ENCODE peak calls at places on chromosome 22, in six cellular contexts. One of them, this sample, is unnamed.

GRCh38 chr22:31977141-31977781 is 32.9 kb downstream of the YWHAH start:
- DNase-seq in stimulated activated CD4-positive, alpha-beta T cell treated with anti-CD3 and anti-CD28 coated beads, Interleukin-1b, Interleukin-23, amount 100 ng/mL, for 1 hour: peak
- DNase-seq in iPS-NIHi11: peak
- DNase-seq in stromal cell of bone marrow: no peak
- DNase-seq in T-cell: peak
- DNase-seq in cardiac muscle cell: peak
- DNase-seq in this sample: peak

GRCh38 chr22:38214248-38215056 is 12.7 kb downstream of the MAFF start:
- DNase-seq in stimulated activated CD4-positive, alpha-beta T cell treated with anti-CD3 and anti-CD28 coated beads, Interleukin-1b, Interleukin-23, amount 100 ng/mL, for 1 hour: peak
- DNase-seq in iPS-NIHi11: peak
- DNase-seq in stromal cell of bone marrow: no peak
- DNase-seq in T-cell: peak
- DNase-seq in cardiac muscle cell: peak
- DNase-seq in this sample: peak

GRCh38 chr22:37137131-37137530 is 12.6 kb downstream of the IL2RB start:
- DNase-seq in stimulated activated CD4-positive, alpha-beta T cell treated with anti-CD3 and anti-CD28 coated beads, Interleukin-1b, Interleukin-23, amount 100 ng/mL, for 1 hour: no peak
- DNase-seq in iPS-NIHi11: no peak
- DNase-seq in stromal cell of bone marrow: no peak
- DNase-seq in T-cell: no peak
- DNase-seq in cardiac muscle cell: no peak
- DNase-seq in this sample: no peak

GRCh38 chr22:44801476-44801875 is 49.1 kb downstream of the ARHGAP8 start:
- DNase-seq in stimulated activated CD4-positive, alpha-beta T cell treated with anti-CD3 and anti-CD28 coated beads, Interleukin-1b, Interleukin-23, amount 100 ng/mL, for 1 hour: no peak
- DNase-seq in iPS-NIHi11: no peak
- DNase-seq in stromal cell of bone marrow: no peak
- DNase-seq in T-cell: no peak
- DNase-seq in cardiac muscle cell: no peak
- DNase-seq in this sample: no peak

GRCh38 chr22:30665786-30666185 is 1.9 kb downstream of the DUSP18 start:
- DNase-seq in stimulated activated CD4-positive, alpha-beta T cell treated with anti-CD3 and anti-CD28 coated beads, Interleukin-1b, Interleukin-23, amount 100 ng/mL, for 1 hour: no peak
- DNase-seq in iPS-NIHi11: no peak
- DNase-seq in stromal cell of bone marrow: no peak
- DNase-seq in T-cell: no peak
- DNase-seq in cardiac muscle cell: no peak
- DNase-seq in this sample: no peak

GRCh38 chr22:37163096-37163489 is 13.4 kb upstream of the IL2RB start:
- DNase-seq in stimulated activated CD4-positive, alpha-beta T cell treated with anti-CD3 and anti-CD28 coated beads, Interleukin-1b, Interleukin-23, amount 100 ng/mL, for 1 hour: no peak
- DNase-seq in iPS-NIHi11: no peak
- DNase-seq in stromal cell of bone marrow: no peak
- DNase-seq in T-cell: no peak
- DNase-seq in cardiac muscle cell: no peak
- DNase-seq in this sample: no peak

GRCh38 chr22:22408731-22409696 is 99.5 kb downstream of the ZNF280B start:
- DNase-seq in stimulated activated CD4-positive, alpha-beta T cell treated with anti-CD3 and anti-CD28 coated beads, Interleukin-1b, Interleukin-23, amount 100 ng/mL, for 1 hour: no peak
- DNase-seq in iPS-NIHi11: peak
- DNase-seq in stromal cell of bone marrow: no peak
- DNase-seq in T-cell: no peak
- DNase-seq in cardiac muscle cell: no peak
- DNase-seq in this sample: no peak

GRCh38 chr22:23774922-23775436 is 2.3 kb downstream of the MMP11 start:
- DNase-seq in stimulated activated CD4-positive, alpha-beta T cell treated with anti-CD3 and anti-CD28 coated beads, Interleukin-1b, Interleukin-23, amount 100 ng/mL, for 1 hour: no peak
- DNase-seq in iPS-NIHi11: no peak
- DNase-seq in stromal cell of bone marrow: no peak
- DNase-seq in T-cell: no peak
- DNase-seq in cardiac muscle cell: no peak
- DNase-seq in this sample: no peak

GRCh38 chr22:47095395-47096122 is 333.1 kb downstream of the TBC1D22A start:
- DNase-seq in stimulated activated CD4-positive, alpha-beta T cell treated with anti-CD3 and anti-CD28 coated beads, Interleukin-1b, Interleukin-23, amount 100 ng/mL, for 1 hour: no peak
- DNase-seq in iPS-NIHi11: no peak
- DNase-seq in stromal cell of bone marrow: no peak
- DNase-seq in T-cell: no peak
- DNase-seq in cardiac muscle cell: no peak
- DNase-seq in this sample: peak

GRCh38 chr22:39574779-39575551 is 4.4 kb downstream of the CACNA1I start:
- DNase-seq in stimulated activated CD4-positive, alpha-beta T cell treated with anti-CD3 and anti-CD28 coated beads, Interleukin-1b, Interleukin-23, amount 100 ng/mL, for 1 hour: no peak
- DNase-seq in iPS-NIHi11: no peak
- DNase-seq in stromal cell of bone marrow: peak
- DNase-seq in T-cell: no peak
- DNase-seq in cardiac muscle cell: no peak
- DNase-seq in this sample: no peak

GRCh38 chr22:31346255-31346732 is at the start of gene PATZ1:
- DNase-seq in stimulated activated CD4-positive, alpha-beta T cell treated with anti-CD3 and anti-CD28 coated beads, Interleukin-1b, Interleukin-23, amount 100 ng/mL, for 1 hour: peak
- DNase-seq in iPS-NIHi11: peak
- DNase-seq in stromal cell of bone marrow: peak
- DNase-seq in T-cell: peak
- DNase-seq in cardiac muscle cell: peak
- DNase-seq in this sample: no peak

GRCh38 chr22:22721681-22722309 is 77.4 kb downstream of the GGTLC2 start:
- DNase-seq in stimulated activated CD4-positive, alpha-beta T cell treated with anti-CD3 and anti-CD28 coated beads, Interleukin-1b, Interleukin-23, amount 100 ng/mL, for 1 hour: peak
- DNase-seq in iPS-NIHi11: no peak
- DNase-seq in stromal cell of bone marrow: peak
- DNase-seq in T-cell: no peak
- DNase-seq in cardiac muscle cell: no peak
- DNase-seq in this sample: no peak

GRCh38 chr22:49296561-49296960 is 531.1 kb downstream of the BRD1 start:
- DNase-seq in stimulated activated CD4-positive, alpha-beta T cell treated with anti-CD3 and anti-CD28 coated beads, Interleukin-1b, Interleukin-23, amount 100 ng/mL, for 1 hour: no peak
- DNase-seq in iPS-NIHi11: no peak
- DNase-seq in stromal cell of bone marrow: no peak
- DNase-seq in T-cell: no peak
- DNase-seq in cardiac muscle cell: no peak
- DNase-seq in this sample: no peak

GRCh38 chr22:44807232-44807631 is 54.9 kb downstream of the ARHGAP8 start:
- DNase-seq in stimulated activated CD4-positive, alpha-beta T cell treated with anti-CD3 and anti-CD28 coated beads, Interleukin-1b, Interleukin-23, amount 100 ng/mL, for 1 hour: no peak
- DNase-seq in iPS-NIHi11: peak
- DNase-seq in stromal cell of bone marrow: no peak
- DNase-seq in T-cell: no peak
- DNase-seq in cardiac muscle cell: no peak
- DNase-seq in this sample: no peak

GRCh38 chr22:41976961-41977566 is 7.8 kb downstream of the SEPTIN3 start:
- DNase-seq in stimulated activated CD4-positive, alpha-beta T cell treated with anti-CD3 and anti-CD28 coated beads, Interleukin-1b, Interleukin-23, amount 100 ng/mL, for 1 hour: no peak
- DNase-seq in iPS-NIHi11: peak
- DNase-seq in stromal cell of bone marrow: no peak
- DNase-seq in T-cell: no peak
- DNase-seq in cardiac muscle cell: no peak
- DNase-seq in this sample: no peak

GRCh38 chr22:38824587-38824986 is 19.2 kb downstream of the NPTXR start:
- DNase-seq in stimulated activated CD4-positive, alpha-beta T cell treated with anti-CD3 and anti-CD28 coated beads, Interleukin-1b, Interleukin-23, amount 100 ng/mL, for 1 hour: no peak
- DNase-seq in iPS-NIHi11: peak
- DNase-seq in stromal cell of bone marrow: peak
- DNase-seq in T-cell: no peak
- DNase-seq in cardiac muscle cell: peak
- DNase-seq in this sample: peak

GRCh38 chr22:27113211-27114030 is 456.0 kb downstream of the MIAT start:
- DNase-seq in stimulated activated CD4-positive, alpha-beta T cell treated with anti-CD3 and anti-CD28 coated beads, Interleukin-1b, Interleukin-23, amount 100 ng/mL, for 1 hour: no peak
- DNase-seq in iPS-NIHi11: no peak
- DNase-seq in stromal cell of bone marrow: peak
- DNase-seq in T-cell: no peak
- DNase-seq in cardiac muscle cell: no peak
- DNase-seq in this sample: no peak

GRCh38 chr22:47163876-47164513 is 401.5 kb downstream of the TBC1D22A start:
- DNase-seq in stimulated activated CD4-positive, alpha-beta T cell treated with anti-CD3 and anti-CD28 coated beads, Interleukin-1b, Interleukin-23, amount 100 ng/mL, for 1 hour: no peak
- DNase-seq in iPS-NIHi11: no peak
- DNase-seq in stromal cell of bone marrow: no peak
- DNase-seq in T-cell: no peak
- DNase-seq in cardiac muscle cell: no peak
- DNase-seq in this sample: peak

GRCh38 chr22:28829358-28830181 is 29.2 kb upstream of the XBP1 start:
- DNase-seq in stimulated activated CD4-positive, alpha-beta T cell treated with anti-CD3 and anti-CD28 coated beads, Interleukin-1b, Interleukin-23, amount 100 ng/mL, for 1 hour: peak
- DNase-seq in iPS-NIHi11: peak
- DNase-seq in stromal cell of bone marrow: peak
- DNase-seq in T-cell: peak
- DNase-seq in cardiac muscle cell: peak
- DNase-seq in this sample: peak

GRCh38 chr22:17638182-17638431 is 450 bp upstream of the BCL2L13 start:
- DNase-seq in stimulated activated CD4-positive, alpha-beta T cell treated with anti-CD3 and anti-CD28 coated beads, Interleukin-1b, Interleukin-23, amount 100 ng/mL, for 1 hour: no peak
- DNase-seq in iPS-NIHi11: peak
- DNase-seq in stromal cell of bone marrow: no peak
- DNase-seq in T-cell: no peak
- DNase-seq in cardiac muscle cell: no peak
- DNase-seq in this sample: no peak

GRCh38 chr22:40407021-40407761 is 36.8 kb downstream of the SGSM3 start:
- DNase-seq in stimulated activated CD4-positive, alpha-beta T cell treated with anti-CD3 and anti-CD28 coated beads, Interleukin-1b, Interleukin-23, amount 100 ng/mL, for 1 hour: no peak
- DNase-seq in iPS-NIHi11: no peak
- DNase-seq in stromal cell of bone marrow: no peak
- DNase-seq in T-cell: no peak
- DNase-seq in cardiac muscle cell: no peak
- DNase-seq in this sample: no peak

GRCh38 chr22:32389685-32390084 is 22.4 kb downstream of the RTCB start:
- DNase-seq in stimulated activated CD4-positive, alpha-beta T cell treated with anti-CD3 and anti-CD28 coated beads, Interleukin-1b, Interleukin-23, amount 100 ng/mL, for 1 hour: no peak
- DNase-seq in iPS-NIHi11: peak
- DNase-seq in stromal cell of bone marrow: no peak
- DNase-seq in T-cell: no peak
- DNase-seq in cardiac muscle cell: peak
- DNase-seq in this sample: no peak

GRCh38 chr22:49812838-49813237 is 14.8 kb downstream of the BRD1 start:
- DNase-seq in stimulated activated CD4-positive, alpha-beta T cell treated with anti-CD3 and anti-CD28 coated beads, Interleukin-1b, Interleukin-23, amount 100 ng/mL, for 1 hour: no peak
- DNase-seq in iPS-NIHi11: no peak
- DNase-seq in stromal cell of bone marrow: no peak
- DNase-seq in T-cell: no peak
- DNase-seq in cardiac muscle cell: no peak
- DNase-seq in this sample: no peak

GRCh38 chr22:34105461-34106062 is 185.3 kb upstream of the LARGE1 start:
- DNase-seq in stimulated activated CD4-positive, alpha-beta T cell treated with anti-CD3 and anti-CD28 coated beads, Interleukin-1b, Interleukin-23, amount 100 ng/mL, for 1 hour: no peak
- DNase-seq in iPS-NIHi11: peak
- DNase-seq in stromal cell of bone marrow: peak
- DNase-seq in T-cell: no peak
- DNase-seq in cardiac muscle cell: peak
- DNase-seq in this sample: peak

GRCh38 chr22:49850959-49851815 is 2.5 kb upstream of the ZBED4 start:
- DNase-seq in stimulated activated CD4-positive, alpha-beta T cell treated with anti-CD3 and anti-CD28 coated beads, Interleukin-1b, Interleukin-23, amount 100 ng/mL, for 1 hour: no peak
- DNase-seq in iPS-NIHi11: no peak
- DNase-seq in stromal cell of bone marrow: no peak
- DNase-seq in T-cell: no peak
- DNase-seq in cardiac muscle cell: no peak
- DNase-seq in this sample: no peak

GRCh38 chr22:28462041-28462440 is 217.6 kb downstream of the TTC28 start:
- DNase-seq in stimulated activated CD4-positive, alpha-beta T cell treated with anti-CD3 and anti-CD28 coated beads, Interleukin-1b, Interleukin-23, amount 100 ng/mL, for 1 hour: no peak
- DNase-seq in iPS-NIHi11: no peak
- DNase-seq in stromal cell of bone marrow: no peak
- DNase-seq in T-cell: no peak
- DNase-seq in cardiac muscle cell: no peak
- DNase-seq in this sample: no peak

GRCh38 chr22:47626428-47627390 is 864.3 kb downstream of the TBC1D22A start:
- DNase-seq in stimulated activated CD4-positive, alpha-beta T cell treated with anti-CD3 and anti-CD28 coated beads, Interleukin-1b, Interleukin-23, amount 100 ng/mL, for 1 hour: no peak
- DNase-seq in iPS-NIHi11: no peak
- DNase-seq in stromal cell of bone marrow: no peak
- DNase-seq in T-cell: no peak
- DNase-seq in cardiac muscle cell: no peak
- DNase-seq in this sample: no peak

GRCh38 chr22:37457093-37457893 is 28.9 kb downstream of the MFNG start:
- DNase-seq in stimulated activated CD4-positive, alpha-beta T cell treated with anti-CD3 and anti-CD28 coated beads, Interleukin-1b, Interleukin-23, amount 100 ng/mL, for 1 hour: peak
- DNase-seq in iPS-NIHi11: peak
- DNase-seq in stromal cell of bone marrow: no peak
- DNase-seq in T-cell: peak
- DNase-seq in cardiac muscle cell: peak
- DNase-seq in this sample: peak

GRCh38 chr22:41563051-41563711 is 2.4 kb downstream of the CSDC2 start:
- DNase-seq in stimulated activated CD4-positive, alpha-beta T cell treated with anti-CD3 and anti-CD28 coated beads, Interleukin-1b, Interleukin-23, amount 100 ng/mL, for 1 hour: no peak
- DNase-seq in iPS-NIHi11: no peak
- DNase-seq in stromal cell of bone marrow: no peak
- DNase-seq in T-cell: no peak
- DNase-seq in cardiac muscle cell: no peak
- DNase-seq in this sample: no peak

GRCh38 chr22:46110215-46110614 is 40.1 kb upstream of the PPARA start:
- DNase-seq in stimulated activated CD4-positive, alpha-beta T cell treated with anti-CD3 and anti-CD28 coated beads, Interleukin-1b, Interleukin-23, amount 100 ng/mL, for 1 hour: no peak
- DNase-seq in iPS-NIHi11: peak
- DNase-seq in stromal cell of bone marrow: no peak
- DNase-seq in T-cell: no peak
- DNase-seq in cardiac muscle cell: no peak
- DNase-seq in this sample: no peak

GRCh38 chr22:32204856-32205722 is at the start of gene RFPL2:
- DNase-seq in stimulated activated CD4-positive, alpha-beta T cell treated with anti-CD3 and anti-CD28 coated beads, Interleukin-1b, Interleukin-23, amount 100 ng/mL, for 1 hour: no peak
- DNase-seq in iPS-NIHi11: peak
- DNase-seq in stromal cell of bone marrow: peak
- DNase-seq in T-cell: no peak
- DNase-seq in cardiac muscle cell: peak
- DNase-seq in this sample: no peak

GRCh38 chr22:26364066-26365015 is 64.7 kb upstream of the ASPHD2 start:
- DNase-seq in stimulated activated CD4-positive, alpha-beta T cell treated with anti-CD3 and anti-CD28 coated beads, Interleukin-1b, Interleukin-23, amount 100 ng/mL, for 1 hour: peak
- DNase-seq in iPS-NIHi11: peak
- DNase-seq in stromal cell of bone marrow: peak
- DNase-seq in T-cell: no peak
- DNase-seq in cardiac muscle cell: peak
- DNase-seq in this sample: peak

GRCh38 chr22:41777749-41778395 is 22.6 kb upstream of the CCDC134 start:
- DNase-seq in stimulated activated CD4-positive, alpha-beta T cell treated with anti-CD3 and anti-CD28 coated beads, Interleukin-1b, Interleukin-23, amount 100 ng/mL, for 1 hour: no peak
- DNase-seq in iPS-NIHi11: no peak
- DNase-seq in stromal cell of bone marrow: peak
- DNase-seq in T-cell: no peak
- DNase-seq in cardiac muscle cell: no peak
- DNase-seq in this sample: no peak

GRCh38 chr22:20099099-20099711 is 16.7 kb upstream of the RANBP1 start:
- DNase-seq in stimulated activated CD4-positive, alpha-beta T cell treated with anti-CD3 and anti-CD28 coated beads, Interleukin-1b, Interleukin-23, amount 100 ng/mL, for 1 hour: no peak
- DNase-seq in iPS-NIHi11: no peak
- DNase-seq in stromal cell of bone marrow: no peak
- DNase-seq in T-cell: no peak
- DNase-seq in cardiac muscle cell: no peak
- DNase-seq in this sample: no peak

GRCh38 chr22:37309221-37310074 is 27.1 kb downstream of the CYTH4 start:
- DNase-seq in stimulated activated CD4-positive, alpha-beta T cell treated with anti-CD3 and anti-CD28 coated beads, Interleukin-1b, Interleukin-23, amount 100 ng/mL, for 1 hour: no peak
- DNase-seq in iPS-NIHi11: no peak
- DNase-seq in stromal cell of bone marrow: no peak
- DNase-seq in T-cell: peak
- DNase-seq in cardiac muscle cell: no peak
- DNase-seq in this sample: no peak

GRCh38 chr22:39247379-39247778 is 2.6 kb upstream of the PDGFB start:
- DNase-seq in stimulated activated CD4-positive, alpha-beta T cell treated with anti-CD3 and anti-CD28 coated beads, Interleukin-1b, Interleukin-23, amount 100 ng/mL, for 1 hour: no peak
- DNase-seq in iPS-NIHi11: no peak
- DNase-seq in stromal cell of bone marrow: no peak
- DNase-seq in T-cell: no peak
- DNase-seq in cardiac muscle cell: no peak
- DNase-seq in this sample: no peak